ENCODE peak calls at places on chromosomes 6 and 20, in nine cellular contexts. One of them, this sample, is unnamed.
A peak's percentile ranks its signal among the peaks of the same experiment; 100 is the strongest.

GRCh38 chr20:2210646-2211556 is 84.9 kb upstream of the TGM3 start:
- DNase-seq in germinal center: no peak
- DNase-seq in chondrocyte: no peak
- DNase-seq in naive B cell: no peak
- DNase-seq in A172: peak; percentile 83
- DNase-seq in D721Med: no peak
- DNase-seq in stimulated activated CD8-positive, alpha-beta memory T cell treated with anti-CD3 and anti-CD28 coated beads, Interleukin-7, amount 100 ng/mL, for 24 hours: no peak
- DNase-seq in effector CD4-positive, alpha-beta T cell: no peak
- DNase-seq in spleen: no peak
- DNase-seq in this sample: no peak

GRCh38 chr6:149714442-149714841 is 3.5 kb downstream of the LATS1 start:
- DNase-seq in germinal center: no peak
- DNase-seq in chondrocyte: no peak
- DNase-seq in naive B cell: no peak
- DNase-seq in A172: no peak
- DNase-seq in D721Med: no peak
- DNase-seq in stimulated activated CD8-positive, alpha-beta memory T cell treated with anti-CD3 and anti-CD28 coated beads, Interleukin-7, amount 100 ng/mL, for 24 hours: no peak
- DNase-seq in effector CD4-positive, alpha-beta T cell: no peak
- DNase-seq in spleen: no peak
- DNase-seq in this sample: no peak

GRCh38 chr6:42313941-42314570 is 96.4 kb upstream of the MRPS10 start:
- DNase-seq in germinal center: no peak
- DNase-seq in chondrocyte: no peak
- DNase-seq in naive B cell: no peak
- DNase-seq in A172: peak; percentile 48
- DNase-seq in D721Med: no peak
- DNase-seq in stimulated activated CD8-positive, alpha-beta memory T cell treated with anti-CD3 and anti-CD28 coated beads, Interleukin-7, amount 100 ng/mL, for 24 hours: no peak
- DNase-seq in effector CD4-positive, alpha-beta T cell: no peak
- DNase-seq in spleen: no peak
- DNase-seq in this sample: no peak

GRCh38 chr6:111994791-111995190 is 59.1 kb upstream of the CCN6 start:
- DNase-seq in germinal center: no peak
- DNase-seq in chondrocyte: no peak
- DNase-seq in naive B cell: no peak
- DNase-seq in A172: no peak
- DNase-seq in D721Med: no peak
- DNase-seq in stimulated activated CD8-positive, alpha-beta memory T cell treated with anti-CD3 and anti-CD28 coated beads, Interleukin-7, amount 100 ng/mL, for 24 hours: no peak
- DNase-seq in effector CD4-positive, alpha-beta T cell: no peak
- DNase-seq in spleen: no peak
- DNase-seq in this sample: no peak

GRCh38 chr20:38043512-38044300 is 10.2 kb downstream of the RPRD1B start:
- DNase-seq in germinal center: no peak
- DNase-seq in chondrocyte: no peak
- DNase-seq in naive B cell: no peak
- DNase-seq in A172: peak; percentile 96
- DNase-seq in D721Med: no peak
- DNase-seq in stimulated activated CD8-positive, alpha-beta memory T cell treated with anti-CD3 and anti-CD28 coated beads, Interleukin-7, amount 100 ng/mL, for 24 hours: no peak
- DNase-seq in effector CD4-positive, alpha-beta T cell: no peak
- DNase-seq in spleen: no peak
- DNase-seq in this sample: peak; percentile 68

GRCh38 chr20:37990571-37991151 is 42.6 kb downstream of the TTI1 start:
- DNase-seq in germinal center: peak; percentile 45
- DNase-seq in chondrocyte: no peak
- DNase-seq in naive B cell: peak; percentile 52
- DNase-seq in A172: peak; percentile 73
- DNase-seq in D721Med: no peak
- DNase-seq in stimulated activated CD8-positive, alpha-beta memory T cell treated with anti-CD3 and anti-CD28 coated beads, Interleukin-7, amount 100 ng/mL, for 24 hours: peak; percentile 27
- DNase-seq in effector CD4-positive, alpha-beta T cell: peak; percentile 17
- DNase-seq in spleen: peak; percentile 86
- DNase-seq in this sample: peak; percentile 74

GRCh38 chr6:29917843-29918242 is 24.5 kb upstream of the HLA-A start:
- DNase-seq in germinal center: no peak
- DNase-seq in chondrocyte: no peak
- DNase-seq in naive B cell: no peak
- DNase-seq in A172: no peak
- DNase-seq in D721Med: no peak
- DNase-seq in stimulated activated CD8-positive, alpha-beta memory T cell treated with anti-CD3 and anti-CD28 coated beads, Interleukin-7, amount 100 ng/mL, for 24 hours: no peak
- DNase-seq in effector CD4-positive, alpha-beta T cell: no peak
- DNase-seq in spleen: no peak
- DNase-seq in this sample: no peak

GRCh38 chr20:34337982-34338756 is 24.9 kb upstream of the ITCH start:
- DNase-seq in germinal center: no peak
- DNase-seq in chondrocyte: no peak
- DNase-seq in naive B cell: no peak
- DNase-seq in A172: no peak
- DNase-seq in D721Med: no peak
- DNase-seq in stimulated activated CD8-positive, alpha-beta memory T cell treated with anti-CD3 and anti-CD28 coated beads, Interleukin-7, amount 100 ng/mL, for 24 hours: no peak
- DNase-seq in effector CD4-positive, alpha-beta T cell: no peak
- DNase-seq in spleen: no peak
- DNase-seq in this sample: no peak